ENCODE peak calls at places on chromosomes 16 and 17, in seven cellular contexts. G, L, J, V, X, I and K are unnamed samples.

GRCh38 chr17:79041041-79041570 is 17.1 kb downstream of the C1QTNF1 start:
- ATAC-seq in G (no peak), V (no peak), I (no peak), J (no peak), X (no peak), L (no peak), K (no peak)

GRCh38 chr17:4272213-4272975 is 8.6 kb upstream of the ANKFY1 start:
- ATAC-seq in G (no peak), J (no peak), V (no peak), L (no peak), X (no peak), I (no peak), K (no peak)

GRCh38 chr17:3718251-3718650 is 5.5 kb upstream of the HASPIN start:
- ATAC-seq in G (no peak), X (no peak), I (no peak), L (no peak), V (no peak), J (no peak), K (no peak)

GRCh38 chr17:21288581-21289017 is 4.1 kb downstream of the MAP2K3 start:
- ATAC-seq in J (peak), X (no peak), V (no peak), L (no peak), I (no peak), G (no peak), K (no peak)

GRCh38 chr16:24984903-24985675 is 30.1 kb downstream of the ARHGAP17 start:
- ATAC-seq in I (no peak), G (no peak), X (no peak), J (no peak), L (no peak), V (no peak), K (no peak)

GRCh38 chr17:36657763-36658490 is 56.5 kb downstream of the MRM1 start:
- ATAC-seq in G (peak), V (peak), X (no peak), J (peak), L (peak), I (peak), K (no peak)

GRCh38 chr17:52106638-52107261 is 51.8 kb downstream of the CA10 start:
- ATAC-seq in J (no peak), V (no peak), I (peak), G (no peak), L (peak), X (no peak), K (no peak)

GRCh38 chr17:61267847-61268246 is 131.8 kb upstream of the TBX2 start:
- ATAC-seq in I (no peak), J (no peak), G (no peak), V (no peak), X (no peak), L (no peak), K (no peak)

GRCh38 chr16:56013962-56014552 is 138.9 kb upstream of the CES5A start:
- ATAC-seq in V (no peak), G (no peak), J (no peak), X (peak), L (no peak), I (peak), K (no peak)

GRCh38 chr17:76566988-76567431 is 18.6 kb downstream of the ST6GALNAC2 start:
- ATAC-seq in X (peak), I (peak), L (peak), V (no peak), G (no peak), J (no peak), K (no peak)

GRCh38 chr17:50593321-50593720 is 32.8 kb downstream of the CACNA1G start:
- ATAC-seq in J (no peak), V (no peak), I (no peak), X (no peak), L (no peak), G (peak), K (no peak)

GRCh38 chr16:73058221-73058615 is 10.3 kb upstream of the ZFHX3 start:
- ATAC-seq in L (peak), J (peak), V (peak), I (no peak), X (no peak), G (peak), K (peak)

GRCh38 chr17:3973498-3974137 is 9.4 kb upstream of the ATP2A3 start:
- ATAC-seq in V (no peak), L (peak), X (no peak), J (no peak), G (no peak), I (peak), K (no peak)

GRCh38 chr16:10836174-10836853 is 17.7 kb upstream of the TVP23A start:
- ATAC-seq in X (no peak), L (no peak), I (no peak), V (no peak), G (no peak), J (no peak), K (no peak)

GRCh38 chr16:600781-601180 is 10.9 kb downstream of the RAB40C start:
- ATAC-seq in X (peak), V (no peak), L (no peak), J (no peak), I (peak), G (no peak), K (no peak)

GRCh38 chr16:61128545-61129323 is 907.5 kb downstream of the CDH8 start:
- ATAC-seq in I (no peak), J (no peak), V (peak), G (no peak), L (no peak), X (no peak), K (no peak)

GRCh38 chr16:87406495-87407088 is 14.5 kb downstream of the MAP1LC3B start:
- ATAC-seq in G (no peak), L (no peak), I (no peak), X (no peak), V (no peak), J (no peak), K (no peak)

GRCh38 chr16:16175296-16175695 is 48.0 kb downstream of the ABCC6 start:
- ATAC-seq in J (no peak), I (peak), L (no peak), X (peak), G (no peak), V (no peak), K (no peak)

GRCh38 chr16:77435240-77435819 is 496 bp upstream of the ADAMTS18 start:
- ATAC-seq in L (no peak), G (no peak), V (no peak), X (no peak), I (no peak), J (no peak), K (no peak)

GRCh38 chr17:27533874-27534815 is 77.9 kb downstream of the KSR1 start:
- ATAC-seq in L (peak), V (peak), G (no peak), X (peak), J (no peak), I (peak), K (no peak)

GRCh38 chr16:14494396-14494795 is 135.7 kb downstream of the PARN start:
- ATAC-seq in V (no peak), J (no peak), X (peak), G (no peak), I (peak), L (no peak), K (no peak)

GRCh38 chr17:4903051-4903818 is at the start of gene CHRNE:
- ATAC-seq in X (peak), V (peak), I (peak), J (peak), L (peak), G (peak), K (peak)

GRCh38 chr16:9761870-9762269 is 420.4 kb downstream of the GRIN2A start:
- ATAC-seq in L (no peak), V (no peak), G (no peak), J (no peak), I (no peak), X (no peak), K (no peak)

GRCh38 chr17:78652024-78652423 is 74.8 kb upstream of the DNAH17 start:
- ATAC-seq in V (no peak), I (no peak), G (no peak), L (no peak), X (no peak), J (no peak), K (no peak)

GRCh38 chr16:14180431-14181059 is 109.4 kb downstream of the MRTFB start:
- ATAC-seq in G (no peak), I (peak), V (no peak), X (no peak), J (no peak), L (no peak), K (no peak)

GRCh38 chr17:66337866-66338472 is 35.6 kb downstream of the PRKCA start:
- ATAC-seq in X (no peak), G (no peak), J (no peak), I (no peak), L (no peak), V (no peak), K (no peak)

GRCh38 chr16:57265850-57266530 is 18.5 kb downstream of the PLLP start:
- ATAC-seq in L (peak), V (peak), I (peak), G (peak), J (no peak), X (peak), K (no peak)

GRCh38 chr17:80663783-80664206 is 119.2 kb downstream of the RPTOR start:
- ATAC-seq in L (no peak), G (no peak), V (peak), I (peak), J (no peak), X (no peak), K (no peak)

GRCh38 chr17:82674656-82675475 is 23.6 kb downstream of the RAB40B start:
- ATAC-seq in L (no peak), X (no peak), J (no peak), I (no peak), G (no peak), V (peak), K (no peak)

GRCh38 chr17:15184872-15185624 is 80.1 kb downstream of the PMP22 start:
- ATAC-seq in I (no peak), G (peak), X (no peak), L (no peak), J (no peak), V (no peak), K (no peak)

GRCh38 chr16:47881574-47881973 is 274.2 kb downstream of the ABCC12 start:
- ATAC-seq in G (no peak), I (no peak), X (no peak), L (no peak), J (no peak), V (no peak), K (no peak)

GRCh38 chr16:106623-107324 is 28.7 kb downstream of the MPG start:
- ATAC-seq in L (peak), I (peak), X (peak), J (peak), G (peak), V (peak), K (peak)

GRCh38 chr17:55624789-55625433 is 97.8 kb downstream of the TMEM100 start:
- ATAC-seq in G (no peak), X (no peak), I (no peak), L (no peak), V (no peak), J (no peak), K (peak)

GRCh38 chr16:4090476-4090875 is 25.8 kb downstream of the ADCY9 start:
- ATAC-seq in G (peak), V (peak), X (no peak), J (no peak), I (no peak), L (no peak), K (no peak)

GRCh38 chr16:78504391-78504945 is 405.0 kb downstream of the WWOX start:
- ATAC-seq in X (no peak), J (no peak), I (no peak), G (no peak), V (peak), L (no peak), K (no peak)

GRCh38 chr17:77666881-77667395 is 291.6 kb upstream of the TNRC6C start:
- ATAC-seq in I (no peak), G (no peak), J (peak), L (no peak), V (no peak), X (no peak), K (peak)